ENCODE peak calls at places on chromosome 15, in six cellular contexts. One of them, this sample, is unnamed. For H3K4me1, the result is how much of the 10 kb centered on the place peaks cover.

GRCh38 chr15:80567721-80568157 is 127.4 kb upstream of the ABHD17C start:
- DNase-seq in IMR-90: peak
- DNase-seq in astrocyte: peak
- DNase-seq in A549: peak
- DNase-seq in neural progenitor cell: peak
- DNase-seq in H1: no peak
- DNase-seq in this sample: peak

GRCh38 chr15:101047301-101047781 is 128.2 kb downstream of the LRRK1 start:
- DNase-seq in IMR-90: no peak
- DNase-seq in A549: no peak
- DNase-seq in neural progenitor cell: peak
- DNase-seq in astrocyte: no peak
- DNase-seq in H1: peak
- DNase-seq in this sample: no peak

GRCh38 chr15:36481156-36481555 is 98.3 kb upstream of the CDIN1 start:
- DNase-seq in astrocyte: no peak
- DNase-seq in IMR-90: no peak
- DNase-seq in H1: no peak
- DNase-seq in A549: no peak
- DNase-seq in neural progenitor cell: no peak
- DNase-seq in this sample: no peak

GRCh38 chr15:74434260-74434915 is 630 bp upstream of the SEMA7A start:
- DNase-seq in astrocyte: no peak
- DNase-seq in H1: no peak
- DNase-seq in neural progenitor cell: peak
- DNase-seq in IMR-90: peak
- DNase-seq in A549: no peak
- DNase-seq in this sample: no peak

GRCh38 chr15:83626171-83626802 is 27.6 kb upstream of the ADAMTSL3 start:
- DNase-seq in neural progenitor cell: no peak
- DNase-seq in astrocyte: peak
- DNase-seq in A549: no peak
- DNase-seq in IMR-90: no peak
- DNase-seq in H1: no peak
- DNase-seq in this sample: no peak

GRCh38 chr15:74333093-74333492 is 34.4 kb downstream of the CYP11A1 start:
- DNase-seq in astrocyte: no peak
- DNase-seq in neural progenitor cell: no peak
- DNase-seq in H1: no peak
- DNase-seq in A549: no peak
- DNase-seq in IMR-90: no peak
- DNase-seq in this sample: no peak

GRCh38 chr15:75420698-75421097 is 30.8 kb downstream of the SIN3A start:
- DNase-seq in neural progenitor cell: no peak
- DNase-seq in astrocyte: peak
- DNase-seq in H1: no peak
- DNase-seq in IMR-90: peak
- DNase-seq in A549: no peak
- DNase-seq in this sample: no peak

GRCh38 chr15:93288718-93289117 is 199.7 kb upstream of the RGMA start:
- DNase-seq in neural progenitor cell: no peak
- DNase-seq in A549: no peak
- DNase-seq in H1: no peak
- DNase-seq in astrocyte: no peak
- DNase-seq in IMR-90: no peak
- DNase-seq in this sample: no peak

GRCh38 chr15:90231028-90232017 is 2.4 kb downstream of the CIB1 start:
- DNase-seq in neural progenitor cell: no peak
- DNase-seq in astrocyte: no peak
- DNase-seq in A549: no peak
- DNase-seq in H1: no peak
- DNase-seq in IMR-90: no peak
- DNase-seq in this sample: no peak

GRCh38 chr15:73002509-73002908 is 49.8 kb upstream of the NEO1 start:
- DNase-seq in IMR-90: peak
- DNase-seq in neural progenitor cell: no peak
- DNase-seq in H1: no peak
- DNase-seq in A549: no peak
- DNase-seq in astrocyte: peak
- DNase-seq in this sample: no peak

GRCh38 chr15:73906346-73907017 is 19.8 kb upstream of the LOXL1 start:
- DNase-seq in A549: no peak
- DNase-seq in H1: no peak
- DNase-seq in astrocyte: peak
- DNase-seq in neural progenitor cell: no peak
- DNase-seq in IMR-90: peak
- DNase-seq in this sample: no peak

GRCh38 chr15:73851679-73852078 is 21.7 kb upstream of the TBC1D21 start:
- DNase-seq in H1: peak
- DNase-seq in astrocyte: peak
- DNase-seq in A549: no peak
- DNase-seq in IMR-90: peak
- DNase-seq in neural progenitor cell: peak
- DNase-seq in this sample: peak

GRCh38 chr15:78229431-78230406 is 4.6 kb downstream of the ACSBG1 start:
- DNase-seq in IMR-90: no peak
- DNase-seq in H1: no peak
- DNase-seq in neural progenitor cell: no peak
- DNase-seq in A549: no peak
- DNase-seq in astrocyte: no peak
- DNase-seq in this sample: no peak

GRCh38 chr15:70099966-70100494 is 2.3 kb upstream of the TLE3 start:
- DNase-seq in H1: no peak
- DNase-seq in astrocyte: no peak
- DNase-seq in neural progenitor cell: peak
- DNase-seq in A549: no peak
- DNase-seq in IMR-90: no peak
- DNase-seq in this sample: no peak

GRCh38 chr15:100842756-100843730 is 36.6 kb upstream of the ALDH1A3 start:
- DNase-seq in neural progenitor cell: no peak
- DNase-seq in astrocyte: no peak
- DNase-seq in IMR-90: peak
- DNase-seq in A549: no peak
- DNase-seq in H1: no peak
- DNase-seq in this sample: no peak

GRCh38 chr15:71743861-71744382 is 66.4 kb upstream of the NR2E3 start:
- DNase-seq in astrocyte: no peak
- DNase-seq in A549: no peak
- DNase-seq in IMR-90: peak
- DNase-seq in neural progenitor cell: peak
- DNase-seq in H1: peak
- DNase-seq in this sample: peak

GRCh38 chr15:31574761-31575160 is 248.1 kb downstream of the KLF13 start:
- DNase-seq in A549: no peak
- DNase-seq in IMR-90: no peak
- DNase-seq in neural progenitor cell: peak
- DNase-seq in H1: no peak
- DNase-seq in astrocyte: no peak
- DNase-seq in this sample: no peak

GRCh38 chr15:83209333-83209732 is 1.7 kb upstream of the HDGFL3 start:
- DNase-seq in H1: no peak
- DNase-seq in astrocyte: no peak
- DNase-seq in IMR-90: no peak
- DNase-seq in neural progenitor cell: peak
- DNase-seq in A549: no peak
- DNase-seq in this sample: no peak

GRCh38 chr15:60405405-60405804 is 7.6 kb upstream of the ANXA2 start:
- DNase-seq in H1: no peak
- DNase-seq in neural progenitor cell: no peak
- DNase-seq in A549: no peak
- DNase-seq in IMR-90: no peak
- DNase-seq in astrocyte: no peak
- DNase-seq in this sample: no peak

GRCh38 chr15:60412026-60412425 is 14.2 kb upstream of the ANXA2 start:
- DNase-seq in IMR-90: no peak
- DNase-seq in astrocyte: no peak
- DNase-seq in H1: no peak
- DNase-seq in A549: no peak
- DNase-seq in neural progenitor cell: no peak
- DNase-seq in this sample: no peak

GRCh38 chr15:60407406-60407805 is 9.6 kb upstream of the ANXA2 start:
- DNase-seq in H1: no peak
- DNase-seq in IMR-90: peak
- DNase-seq in neural progenitor cell: no peak
- DNase-seq in A549: peak
- DNase-seq in astrocyte: peak
- DNase-seq in this sample: no peak

GRCh38 chr15:60406513-60407124 is 8.8 kb upstream of the ANXA2 start:
- DNase-seq in IMR-90: no peak
- DNase-seq in H1: no peak
- DNase-seq in neural progenitor cell: no peak
- DNase-seq in A549: no peak
- DNase-seq in astrocyte: no peak
- DNase-seq in this sample: no peak

DNA sequence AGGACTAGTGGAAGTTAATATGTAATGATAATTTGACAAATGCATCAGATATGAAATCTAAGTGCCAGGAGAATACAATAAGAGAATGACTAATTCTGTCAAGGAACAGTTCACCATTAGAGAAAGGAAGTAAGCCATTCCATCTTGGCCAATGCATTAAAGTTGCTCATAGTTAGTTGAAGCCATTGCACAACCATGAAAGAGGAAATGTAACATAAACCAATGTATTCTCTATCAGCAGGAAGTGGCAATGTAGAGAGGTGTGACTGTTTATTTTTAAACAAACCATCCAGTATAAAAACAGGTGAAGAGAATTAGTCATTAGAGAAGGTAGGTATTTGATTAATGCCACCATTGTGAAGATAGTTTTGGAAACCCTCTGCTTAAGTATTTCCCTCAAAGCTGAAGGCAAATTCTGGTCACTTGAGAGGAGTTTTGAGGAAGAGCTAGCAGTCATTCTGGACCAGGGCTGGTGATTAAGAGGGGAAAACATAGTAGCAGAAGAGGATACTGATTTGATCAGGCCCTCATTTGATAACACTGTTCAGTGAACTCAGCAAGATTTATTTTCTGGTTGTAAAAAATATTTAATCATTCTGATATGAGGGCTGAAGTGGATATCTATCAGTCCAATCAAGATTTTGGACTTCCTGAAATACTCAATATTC is 10.8 kb upstream of the ANXA2 start:
- DNase-seq in IMR-90: peak
- DNase-seq in neural progenitor cell: no peak
- DNase-seq in H1: no peak
- DNase-seq in astrocyte: peak
- DNase-seq in A549: peak
- DNase-seq in this sample: peak
- H3K4me2 ChIP-seq in IMR-90: peak
- H3K4me2 ChIP-seq in neural progenitor cell: no peak
- H3K4me2 ChIP-seq in H1: no peak
- H3K4me2 ChIP-seq in astrocyte: peak
- H3K4me2 ChIP-seq in A549: peak
- H3K4me2 ChIP-seq in this sample: no peak

GRCh38 chr15:69088300-69088965 is 72.0 kb upstream of the GLCE start:
- DNase-seq in neural progenitor cell: no peak
- DNase-seq in H1: no peak
- DNase-seq in A549: no peak
- DNase-seq in astrocyte: no peak
- DNase-seq in IMR-90: no peak
- DNase-seq in this sample: no peak

GRCh38 chr15:69084404-69085030 is 70.0 kb downstream of the NOX5 start:
- DNase-seq in astrocyte: no peak
- DNase-seq in A549: no peak
- DNase-seq in H1: no peak
- DNase-seq in IMR-90: no peak
- DNase-seq in neural progenitor cell: no peak
- DNase-seq in this sample: no peak

GRCh38 chr15:69085325-69086081 is 71.0 kb downstream of the NOX5 start:
- DNase-seq in astrocyte: no peak
- DNase-seq in IMR-90: no peak
- DNase-seq in neural progenitor cell: no peak
- DNase-seq in H1: no peak
- DNase-seq in A549: no peak
- DNase-seq in this sample: no peak

GRCh38 chr15:69087581-69087980 is 72.9 kb upstream of the GLCE start:
- DNase-seq in A549: no peak
- DNase-seq in neural progenitor cell: no peak
- DNase-seq in astrocyte: no peak
- DNase-seq in H1: no peak
- DNase-seq in IMR-90: no peak
- DNase-seq in this sample: no peak

GRCh38 chr15:69086427-69087205 is 72.1 kb downstream of the NOX5 start:
- DNase-seq in neural progenitor cell: peak
- DNase-seq in H1: no peak
- DNase-seq in astrocyte: no peak
- DNase-seq in IMR-90: no peak
- DNase-seq in A549: no peak
- DNase-seq in this sample: no peak
- H3K4me1 ChIP-seq in neural progenitor cell: half or more
- H3K4me1 ChIP-seq in H1: half or more
- H3K4me1 ChIP-seq in astrocyte: under half
- H3K4me1 ChIP-seq in IMR-90: under half
- H3K4me1 ChIP-seq in A549: under half
- H3K4me1 ChIP-seq in this sample: under half

GRCh38 chr15:28998511-28998910 is 112.7 kb downstream of the APBA2 start:
- DNase-seq in H1: no peak
- DNase-seq in astrocyte: no peak
- DNase-seq in IMR-90: no peak
- DNase-seq in A549: no peak
- DNase-seq in neural progenitor cell: no peak
- DNase-seq in this sample: no peak

GRCh38 chr15:29008846-29009245 is 123.1 kb downstream of the APBA2 start:
- DNase-seq in astrocyte: no peak
- DNase-seq in IMR-90: peak
- DNase-seq in H1: no peak
- DNase-seq in A549: no peak
- DNase-seq in neural progenitor cell: no peak
- DNase-seq in this sample: no peak

GRCh38 chr15:29003446-29004233 is 117.9 kb downstream of the APBA2 start:
- DNase-seq in astrocyte: peak
- DNase-seq in A549: no peak
- DNase-seq in neural progenitor cell: no peak
- DNase-seq in IMR-90: peak
- DNase-seq in H1: no peak
- DNase-seq in this sample: no peak
- H3K4me2 ChIP-seq in astrocyte: no peak
- H3K4me2 ChIP-seq in A549: no peak
- H3K4me2 ChIP-seq in neural progenitor cell: no peak
- H3K4me2 ChIP-seq in IMR-90: no peak
- H3K4me2 ChIP-seq in H1: no peak
- H3K4me2 ChIP-seq in this sample: no peak

GRCh38 chr15:42918047-42918446 is 2.5 kb downstream of the TTBK2 start:
- DNase-seq in neural progenitor cell: no peak
- DNase-seq in A549: no peak
- DNase-seq in H1: no peak
- DNase-seq in IMR-90: no peak
- DNase-seq in astrocyte: no peak
- DNase-seq in this sample: no peak

GRCh38 chr15:42919794-42920280 is 741 bp downstream of the TTBK2 start:
- DNase-seq in astrocyte: peak
- DNase-seq in neural progenitor cell: peak
- DNase-seq in H1: no peak
- DNase-seq in IMR-90: peak
- DNase-seq in A549: no peak
- DNase-seq in this sample: peak

GRCh38 chr15:42920281-42921048 is at the start of gene TTBK2:
- DNase-seq in A549: peak
- DNase-seq in neural progenitor cell: peak
- DNase-seq in astrocyte: peak
- DNase-seq in H1: peak
- DNase-seq in IMR-90: peak
- DNase-seq in this sample: peak

GRCh38 chr15:42921049-42921731 is 612 bp upstream of the TTBK2 start:
- DNase-seq in IMR-90: peak
- DNase-seq in astrocyte: peak
- DNase-seq in neural progenitor cell: peak
- DNase-seq in H1: no peak
- DNase-seq in A549: no peak
- DNase-seq in this sample: peak

GRCh38 chr15:42919308-42919707 is 1.3 kb downstream of the TTBK2 start:
- DNase-seq in A549: no peak
- DNase-seq in neural progenitor cell: no peak
- DNase-seq in H1: no peak
- DNase-seq in astrocyte: no peak
- DNase-seq in IMR-90: peak
- DNase-seq in this sample: peak
- H3K4me1 ChIP-seq in A549: under half
- H3K4me1 ChIP-seq in neural progenitor cell: under half
- H3K4me1 ChIP-seq in H1: under half
- H3K4me1 ChIP-seq in astrocyte: under half
- H3K4me1 ChIP-seq in IMR-90: under half
- H3K4me1 ChIP-seq in this sample: half or more

This sample was measured in Karpas-422.